ENCODE peak calls at places on chromosomes 1 and 21, in five cellular contexts. U is vagina, D is sigmoid colon, Q is stomach, Y is HepG2. S is an unnamed sample.
A peak's percentile ranks its signal among the peaks of the same experiment; 100 is the strongest.

GRCh38 chr1:177863776-177864175 is 106.1 kb downstream of the SEC16B start:
- DNase-seq in Y (no peak), Q (no peak), U (no peak), D (no peak), S (no peak)

GRCh38 chr21:44299458-44300261 is at the start of gene PFKL:
- DNase-seq in Q (peak; percentile 80), D (peak; percentile 81), U (no peak), Y (peak; percentile 24), S (peak; percentile 93)

GRCh38 chr1:36884029-36884701 is 150.2 kb downstream of the GRIK3 start:
- DNase-seq in D (no peak), U (peak; percentile 82), Y (no peak), Q (peak; percentile 9), S (no peak)

GRCh38 chr21:15732290-15732995 is 2.7 kb downstream of the USP25 start:
- DNase-seq in U (no peak), Y (peak; percentile 55), Q (no peak), D (no peak), S (no peak)

GRCh38 chr1:231810415-231810814 is 183.8 kb downstream of the DISC1 start:
- DNase-seq in Y (no peak), U (no peak), Q (no peak), D (no peak), S (no peak)

GRCh38 chr1:168643152-168643551 is 66.7 kb downstream of the XCL1 start:
- DNase-seq in D (no peak), U (no peak), Q (no peak), Y (no peak), S (no peak)

GRCh38 chr1:236795757-236796719 is 946 bp downstream of the MTR start:
- DNase-seq in Q (no peak), U (no peak), D (no peak), Y (peak; percentile 23), S (no peak)

GRCh38 chr1:208054885-208055507 is 144.1 kb upstream of the CD34 start:
- DNase-seq in Y (no peak), D (no peak), U (no peak), Q (no peak), S (no peak)

GRCh38 chr1:168348146-168348709 is 67.6 kb downstream of the TBX19 start:
- DNase-seq in U (no peak), Y (no peak), Q (no peak), D (no peak), S (no peak)

GRCh38 chr21:35850542-35851103 is 209.7 kb downstream of the SETD4 start:
- DNase-seq in Q (no peak), U (no peak), D (peak; percentile 61), Y (no peak), S (no peak)

GRCh38 chr1:51302746-51303145 is 27.6 kb downstream of the TTC39A start:
- DNase-seq in D (no peak), U (no peak), Y (no peak), Q (no peak), S (peak; percentile 52)

GRCh38 chr1:58932820-58933598 is 149.2 kb upstream of the JUN start:
- DNase-seq in Y (peak; percentile 38), U (no peak), D (no peak), Q (peak; percentile 92), S (no peak)

GRCh38 chr1:26719205-26719604 is 23.4 kb downstream of the ARID1A start:
- DNase-seq in Q (no peak), Y (no peak), D (no peak), U (no peak), S (no peak)

GRCh38 chr1:237677979-237678378 is 212.7 kb downstream of the ZP4 start:
- DNase-seq in D (no peak), U (no peak), Q (no peak), Y (no peak), S (no peak)

GRCh38 chr1:116268211-116268610 is 104.8 kb upstream of the ATP1A1 start:
- DNase-seq in Q (peak; percentile 59), D (no peak), Y (no peak), U (no peak), S (no peak)

GRCh38 chr1:8051650-8052049 is 25.5 kb upstream of the ERRFI1 start:
- DNase-seq in U (no peak), Q (no peak), D (no peak), Y (no peak), S (no peak)

GRCh38 chr1:11198851-11199628 is 9.9 kb downstream of the ANGPTL7 start:
- DNase-seq in Y (no peak), D (no peak), Q (no peak), U (no peak), S (no peak)

GRCh38 chr1:156897078-156897825 is 3.7 kb downstream of the PEAR1 start:
- DNase-seq in U (no peak), Q (no peak), D (no peak), Y (no peak), S (no peak)

GRCh38 chr1:230395932-230396331 is 30.2 kb downstream of the PGBD5 start:
- DNase-seq in Q (no peak), D (no peak), U (no peak), Y (no peak), S (no peak)

GRCh38 chr1:32933742-32934322 is 30.8 kb downstream of the RNF19B start:
- DNase-seq in D (no peak), Y (peak; percentile 99), Q (peak; percentile 40), U (no peak), S (no peak)

GRCh38 chr1:229699613-229700242 is 73.7 kb downstream of the URB2 start:
- DNase-seq in U (no peak), D (no peak), Y (no peak), Q (no peak), S (no peak)

GRCh38 chr1:94876362-94876761 is 50.5 kb downstream of the CNN3 start:
- DNase-seq in Q (no peak), D (no peak), Y (no peak), U (no peak), S (no peak)

GRCh38 chr1:167442142-167442848 is 76.0 kb downstream of the CD247 start:
- DNase-seq in U (peak; percentile 84), Y (peak; percentile 70), Q (peak; percentile 92), D (peak; percentile 87), S (peak; percentile 96)

GRCh38 chr21:38766987-38767722 is 38.6 kb upstream of the ETS2 start:
- DNase-seq in D (no peak), Y (peak; percentile 20), Q (peak; percentile 29), U (no peak), S (peak; percentile 89)

DNA sequence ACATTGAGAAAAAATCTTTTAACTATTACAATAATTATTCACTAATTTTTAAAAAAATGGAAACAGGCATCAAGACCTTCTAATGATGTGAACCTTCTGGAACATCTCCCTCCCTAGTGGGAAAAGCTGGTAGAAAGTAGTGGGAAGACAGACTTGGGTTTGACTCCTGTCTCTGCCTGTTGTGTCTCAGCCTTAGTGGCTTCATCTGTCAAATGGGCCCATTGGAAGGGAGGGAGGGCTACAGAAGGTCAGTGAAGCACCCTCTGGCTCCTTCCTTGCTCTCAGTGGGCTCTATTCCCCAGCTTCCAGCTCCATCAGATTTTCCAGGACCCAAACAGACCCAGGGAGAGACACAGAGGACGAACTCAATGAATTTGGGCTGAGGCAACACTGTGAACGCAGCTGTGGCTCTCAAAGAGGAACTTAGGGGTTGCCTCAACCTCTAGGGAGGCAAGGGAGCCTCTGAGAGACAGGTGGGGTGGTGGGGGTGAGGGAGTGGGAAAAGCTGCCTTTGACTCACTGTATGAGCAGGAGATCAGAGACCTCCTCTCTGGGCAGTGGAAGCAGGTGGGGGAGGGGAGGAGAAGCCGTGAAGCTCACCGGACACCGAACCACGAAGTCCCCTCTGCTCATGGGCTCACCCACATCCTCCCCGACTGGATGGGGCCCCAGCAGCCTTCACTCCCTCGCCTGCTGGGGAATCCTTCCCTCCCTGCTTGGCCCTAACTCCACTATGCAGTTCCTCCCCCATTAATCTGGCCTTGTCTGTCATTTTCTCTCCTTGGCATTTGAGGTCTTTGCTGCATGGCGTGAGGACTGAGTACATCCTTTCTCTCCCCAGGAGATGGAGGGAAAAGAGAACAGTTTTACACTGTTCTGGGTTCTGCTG is 4.5 kb downstream of the CNR2 start:
- DNase-seq in Q (no peak), D (no peak), U (no peak), Y (no peak), S (peak; percentile 88)
- TF ChIP-seq POLR2A in Q (no peak), D (no peak), U (no peak), Y (no peak), S (no peak)

GRCh38 chr1:99326215-99326949 is 62.1 kb downstream of the PLPPR4 start:
- DNase-seq in U (no peak), Y (peak; percentile 13), D (no peak), Q (no peak), S (no peak)
- TF ChIP-seq CTCF in U (no peak), Y (peak; percentile 36), D (no peak), Q (no peak), S (no peak)

GRCh38 chr1:198935371-198935921 is 296.6 kb downstream of the PTPRC start:
- DNase-seq in D (peak; percentile 74), U (no peak), Q (peak; percentile 69), Y (peak; percentile 75), S (peak; percentile 81)
- TF ChIP-seq POLR2A in D (no peak), U (no peak), Q (no peak), Y (no peak), S (no peak)

GRCh38 chr1:89519779-89520358 is 4.8 kb upstream of the LRRC8B start:
- DNase-seq in D (no peak), Y (peak; percentile 32), Q (no peak), U (no peak), S (no peak)
- TF ChIP-seq CTCF in D (peak; percentile 16), Y (peak; percentile 57), Q (no peak), U (peak; percentile 18), S (peak; percentile 64)

GRCh38 chr1:22910286-22910685 is 62.4 kb downstream of the LACTBL1 start:
- DNase-seq in Y (no peak), D (no peak), Q (no peak), U (no peak), S (no peak)

GRCh38 chr1:22912311-22912710 is 60.4 kb downstream of the LACTBL1 start:
- DNase-seq in U (no peak), D (no peak), Q (no peak), Y (no peak), S (no peak)

GRCh38 chr1:22913421-22913820 is 59.2 kb downstream of the LACTBL1 start:
- DNase-seq in D (no peak), Q (no peak), U (no peak), Y (no peak), S (no peak)

GRCh38 chr1:22908880-22909426 is 63.7 kb downstream of the LACTBL1 start:
- DNase-seq in U (no peak), Q (no peak), D (no peak), Y (no peak), S (no peak)

GRCh38 chr1:22910986-22911651 is 61.5 kb downstream of the LACTBL1 start:
- DNase-seq in D (no peak), Q (no peak), Y (no peak), U (no peak), S (no peak)
- TF ChIP-seq POLR2A in D (no peak), Q (no peak), Y (no peak), U (no peak), S (no peak)

GRCh38 chr1:211829343-211830054 is 1.1 kb downstream of the LPGAT1 start:
- DNase-seq in D (peak; percentile 62), Y (peak; percentile 82), Q (no peak), U (no peak), S (peak; percentile 74)
- TF ChIP-seq CTCF in D (no peak), Y (peak; percentile 39), Q (no peak), U (no peak), S (no peak)

S was measured in spleen.